ENCODE peak calls at places on chromosomes 7 and 10, in nine cellular contexts. I, E, V, S, R, K, Z, N and X are unnamed samples.

GRCh38 chr7:55251313-55251712 is 113.8 kb upstream of the LANCL2 start:
- DNase-seq in R (no peak), S (no peak), E (no peak), Z (no peak), N (no peak), V (no peak), I (no peak), K (no peak), X (no peak)

GRCh38 chr10:74541375-74541774 is 285.0 kb upstream of the KAT6B start:
- DNase-seq in Z (no peak), K (no peak), N (no peak), V (no peak), S (no peak), I (no peak), E (no peak), R (no peak), X (no peak)

GRCh38 chr7:66522518-66522917 is 106.2 kb upstream of the KCTD7 start:
- DNase-seq in V (no peak), K (no peak), E (no peak), S (no peak), Z (no peak), I (no peak), R (no peak), N (peak), X (no peak)

GRCh38 chr7:17299477-17299991 is 1.1 kb downstream of the AHR start:
- DNase-seq in N (no peak), Z (no peak), K (no peak), S (no peak), R (peak), E (no peak), V (no peak), I (no peak), X (no peak)

GRCh38 chr7:37117261-37117660 is 331.4 kb downstream of the ELMO1 start:
- DNase-seq in E (no peak), S (no peak), V (no peak), I (no peak), K (no peak), N (no peak), Z (no peak), R (no peak), X (no peak)

GRCh38 chr10:59805043-59805442 is 51.8 kb upstream of the MRLN start:
- DNase-seq in V (no peak), I (no peak), K (no peak), E (no peak), N (peak), Z (no peak), S (no peak), R (no peak), X (no peak)

GRCh38 chr7:30700941-30701340 is 18.7 kb upstream of the CRHR2 start:
- DNase-seq in N (no peak), S (no peak), V (no peak), I (no peak), Z (no peak), K (no peak), E (no peak), R (no peak), X (no peak)

GRCh38 chr7:140238778-140239652 is 62.2 kb upstream of the KDM7A start:
- DNase-seq in Z (no peak), R (no peak), K (no peak), S (no peak), E (no peak), I (no peak), V (no peak), N (peak), X (no peak)

GRCh38 chr10:1782841-1783240 is 45.5 kb upstream of the ADARB2 start:
- DNase-seq in Z (no peak), E (no peak), R (no peak), V (no peak), S (no peak), K (no peak), I (no peak), N (no peak), X (no peak)

GRCh38 chr10:13685885-13686284 is 99.1 kb downstream of the PRPF18 start:
- DNase-seq in S (no peak), N (no peak), E (no peak), I (no peak), R (no peak), Z (peak), V (no peak), K (no peak), X (no peak)

GRCh38 chr10:79385392-79385795 is 38.1 kb downstream of the PPIF start:
- DNase-seq in V (no peak), I (peak), K (no peak), E (no peak), Z (no peak), N (no peak), S (no peak), R (no peak), X (peak)

GRCh38 chr10:35546824-35547225 is 58.3 kb upstream of the GJD4 start:
- DNase-seq in I (no peak), R (no peak), K (no peak), E (no peak), N (peak), V (peak), S (no peak), Z (no peak), X (no peak)

DNA sequence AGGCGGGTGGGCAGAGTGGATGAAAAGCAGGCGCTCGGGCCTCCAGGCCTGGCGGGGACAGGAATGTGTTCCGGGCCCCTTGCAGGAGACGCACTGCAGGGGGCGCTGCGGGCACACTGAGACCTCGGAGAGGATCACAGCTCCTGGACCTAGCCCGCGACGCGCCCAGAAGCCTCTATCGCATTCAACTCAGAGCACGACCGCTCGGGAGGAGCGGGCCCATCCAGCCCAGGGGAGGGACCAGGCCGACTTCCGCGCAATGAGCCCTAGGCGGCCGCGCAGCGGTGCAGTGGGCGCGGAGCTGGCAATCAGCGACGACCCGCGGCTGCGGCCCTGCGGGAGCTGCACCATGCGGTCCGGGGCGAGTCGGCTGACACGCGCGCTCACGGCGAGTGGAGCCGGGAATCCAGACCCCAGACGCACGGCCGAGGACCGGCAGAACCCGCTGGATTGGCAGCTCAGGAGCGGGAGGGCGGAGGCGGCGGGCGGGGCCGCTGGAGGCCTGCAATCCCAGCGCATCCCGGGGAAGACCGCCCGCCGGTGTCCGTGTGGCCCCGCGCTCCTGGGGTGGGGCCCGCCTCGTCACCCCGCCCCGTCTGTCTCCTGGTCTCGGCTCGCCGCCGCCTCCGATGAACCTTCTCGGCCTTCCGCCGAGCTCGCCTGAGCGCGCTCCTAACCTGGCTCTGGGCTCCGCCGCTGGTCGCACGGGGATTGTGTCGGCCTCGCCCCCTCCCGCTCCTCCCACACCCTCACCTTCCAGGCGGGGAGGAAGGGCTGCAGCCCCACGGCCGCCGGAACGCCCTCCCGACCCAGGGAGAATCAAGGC is 33.5 kb upstream of the GRID1 start:
- DNase-seq in E (peak), R (peak), Z (peak), K (peak), I (peak), N (peak), V (peak), S (peak), X (peak)
- TF ChIP-seq CTCF in E (no peak), R (peak), Z (peak), K (peak), I (peak), N (peak), V (peak), S (peak), X (peak)

DNA sequence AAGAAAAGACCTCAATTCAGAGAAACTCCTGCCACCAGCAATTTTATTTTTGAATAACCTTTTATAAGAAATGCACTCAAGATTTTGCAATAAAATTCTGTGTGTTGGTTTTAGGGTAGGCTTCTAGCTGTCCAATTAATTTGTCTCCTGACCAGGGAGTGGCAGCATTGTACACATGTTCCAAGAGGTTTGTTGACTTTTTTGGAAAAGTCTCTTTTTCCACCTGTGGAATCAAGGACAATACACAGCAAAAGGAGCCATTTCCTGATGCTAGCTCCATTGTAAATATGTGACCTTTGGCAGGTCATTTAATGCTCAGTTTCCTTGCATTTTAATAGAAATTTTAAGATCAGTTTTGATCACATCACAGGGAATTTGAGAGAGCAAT is 1.8 kb downstream of the GIMAP5 start:
- DNase-seq in S (no peak), N (no peak), K (no peak), V (no peak), I (no peak), Z (no peak), R (no peak), E (no peak), X (no peak)
- TF ChIP-seq CTCF in S (no peak), N (no peak), K (peak), V (no peak), I (peak), Z (peak), R (no peak), E (no peak), X (no peak)

DNA sequence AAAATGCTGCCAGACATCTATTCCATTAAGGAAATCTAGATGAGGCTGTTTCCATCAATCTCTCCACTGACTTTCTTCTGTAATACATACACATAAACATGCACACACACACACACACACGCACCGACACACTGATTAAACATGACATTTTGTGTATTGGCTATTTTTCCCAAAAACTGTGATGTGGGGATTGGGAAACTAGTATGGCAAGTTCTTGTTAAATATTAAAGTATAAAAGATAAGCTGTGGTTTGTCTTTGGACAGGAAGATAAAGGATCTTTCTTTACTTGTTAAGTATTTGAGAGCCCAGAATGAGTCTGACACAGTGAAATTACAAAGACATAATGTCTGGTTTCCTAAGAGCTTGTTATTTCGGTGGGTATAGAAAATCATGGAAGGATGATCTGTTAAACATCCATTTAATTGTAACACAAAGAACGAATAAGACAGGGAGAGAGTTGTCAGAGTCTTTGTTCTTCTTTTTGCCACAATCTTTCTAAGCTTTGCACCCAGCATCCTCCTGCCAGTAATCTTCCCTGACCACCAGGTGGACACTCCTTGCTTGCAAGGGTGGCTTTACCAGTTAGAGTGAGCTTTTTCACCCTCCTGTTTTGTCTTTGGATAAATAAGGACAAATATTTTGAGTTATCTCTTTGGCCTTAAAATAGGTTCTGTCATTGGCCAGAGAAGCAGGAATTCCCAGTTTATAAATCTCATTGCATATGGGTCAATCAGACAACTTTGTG is 177.2 kb upstream of the TMEM72 start:
- DNase-seq in I (no peak), N (peak), Z (no peak), V (no peak), E (no peak), S (no peak), R (no peak), K (peak), X (no peak)
- TF ChIP-seq CTCF in I (no peak), N (peak), Z (peak), V (peak), E (no peak), S (no peak), R (peak), K (peak), X (peak)

DNA sequence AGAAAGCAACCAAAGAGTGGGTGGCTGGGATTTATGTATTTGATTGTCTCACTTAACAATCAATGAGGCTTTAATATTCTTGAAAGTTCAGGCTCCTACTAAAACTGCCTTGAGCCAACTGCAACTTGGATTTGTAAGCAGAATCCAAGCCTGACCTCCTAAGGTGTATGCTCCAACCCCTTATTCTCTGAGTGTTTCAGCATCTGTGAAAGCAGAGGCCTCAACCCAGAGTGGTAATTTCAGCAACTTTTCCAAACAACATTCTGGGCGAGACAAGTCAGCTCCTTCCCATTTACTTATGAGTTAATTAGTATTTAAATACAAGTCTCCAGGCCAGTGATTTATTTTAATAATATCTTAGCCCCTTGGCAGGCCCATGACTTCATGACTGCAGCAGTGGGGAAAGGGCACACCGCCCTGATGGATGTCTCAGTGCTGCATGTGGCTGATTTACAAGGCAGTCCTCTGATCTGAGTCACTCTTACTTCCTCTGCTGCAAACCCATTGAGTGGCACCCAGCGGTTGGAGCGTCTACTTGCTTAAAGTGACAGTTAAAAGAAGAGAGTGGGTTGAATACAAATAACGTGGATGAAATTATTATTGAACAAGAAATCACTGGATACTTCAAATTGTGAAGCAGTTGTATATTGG is 209.1 kb downstream of the TRIL start:
- DNase-seq in N (peak), S (no peak), E (no peak), K (no peak), I (no peak), V (peak), Z (no peak), R (peak), X (no peak)
- TF ChIP-seq CTCF in N (no peak), S (no peak), E (no peak), K (no peak), I (no peak), V (no peak), Z (no peak), R (no peak), X (no peak)